ENCODE peak calls at places on chromosomes 12 and 14, in ten cellular contexts. E, U, B, G, C, Q, K, D, S and A are unnamed samples.

GRCh38 chr12:89179983-89180382 is 172.3 kb downstream of the DUSP6 start:
- DNase-seq in E (no peak), U (no peak), B (peak), G (peak), C (peak), Q (peak), K (peak), D (no peak), S (no peak), A (no peak)

GRCh38 chr14:81246561-81247270 is 26.0 kb upstream of the GTF2A1 start:
- DNase-seq in E (no peak), U (no peak), B (no peak), G (no peak), C (no peak), Q (peak), K (no peak), D (no peak), S (no peak), A (no peak)

GRCh38 chr12:104747956-104748355 is 210.1 kb downstream of the SLC41A2 start:
- DNase-seq in E (no peak), U (no peak), B (no peak), G (no peak), C (no peak), Q (no peak), K (no peak), D (no peak), S (no peak), A (no peak)

GRCh38 chr12:121892673-121893561 is 4.3 kb downstream of the PSMD9 start:
- DNase-seq in E (no peak), U (no peak), B (no peak), G (no peak), C (no peak), Q (no peak), K (no peak), D (no peak), S (no peak), A (no peak)

GRCh38 chr12:65670775-65671174 is 153.5 kb upstream of the HMGA2 start:
- DNase-seq in E (no peak), U (no peak), B (no peak), G (no peak), C (no peak), Q (no peak), K (no peak), D (no peak), S (no peak), A (no peak)

GRCh38 chr12:68963456-68963859 is 30.5 kb upstream of the CPM start:
- DNase-seq in E (no peak), U (no peak), B (no peak), G (no peak), C (peak), Q (no peak), K (no peak), D (no peak), S (no peak), A (no peak)

GRCh38 chr12:93176166-93176565 is 201.6 kb upstream of the NUDT4 start:
- DNase-seq in E (no peak), U (no peak), B (no peak), G (no peak), C (no peak), Q (no peak), K (peak), D (no peak), S (no peak), A (no peak)

GRCh38 chr12:101642115-101643067 is 47.6 kb downstream of the MYBPC1 start:
- DNase-seq in E (no peak), U (peak), B (peak), G (peak), C (no peak), Q (no peak), K (peak), D (no peak), S (peak), A (no peak)

GRCh38 chr14:27427796-27428195 is 830.0 kb upstream of the NOVA1 start:
- DNase-seq in E (no peak), U (no peak), B (no peak), G (no peak), C (peak), Q (no peak), K (peak), D (no peak), S (no peak), A (no peak)

GRCh38 chr14:93285048-93285447 is 47.8 kb downstream of the BTBD7 start:
- DNase-seq in E (no peak), U (peak), B (no peak), G (no peak), C (no peak), Q (no peak), K (peak), D (no peak), S (no peak), A (no peak)

GRCh38 chr12:68240079-68240478 is 13.3 kb downstream of the IL22 start:
- DNase-seq in E (no peak), U (no peak), B (no peak), G (no peak), C (peak), Q (peak), K (peak), D (no peak), S (no peak), A (no peak)

GRCh38 chr14:103562385-103563088 is at the start of the genes BAG5 and COA8:
- DNase-seq in E (peak), U (peak), B (peak), G (peak), C (peak), Q (peak), K (peak), D (peak), S (peak), A (peak)

GRCh38 chr14:21723431-21724045 is 49.9 kb upstream of the OR4E1 start:
- DNase-seq in E (peak), U (peak), B (peak), G (peak), C (peak), Q (no peak), K (no peak), D (no peak), S (peak), A (no peak)

GRCh38 chr12:91139981-91140659 is 28.8 kb upstream of the LUM start:
- DNase-seq in E (no peak), U (no peak), B (no peak), G (no peak), C (no peak), Q (peak), K (peak), D (no peak), S (no peak), A (no peak)

GRCh38 chr12:80648866-80649265 is 58.6 kb upstream of the MYF6 start:
- DNase-seq in E (no peak), U (no peak), B (no peak), G (no peak), C (no peak), Q (peak), K (peak), D (no peak), S (no peak), A (no peak)

GRCh38 chr12:75471928-75472865 is 8.4 kb upstream of the GLIPR1 start:
- DNase-seq in E (no peak), U (no peak), B (no peak), G (no peak), C (peak), Q (no peak), K (no peak), D (no peak), S (no peak), A (no peak)

GRCh38 chr14:60724080-60724618 is at the start of gene SIX4:
- DNase-seq in E (no peak), U (peak), B (peak), G (peak), C (peak), Q (peak), K (peak), D (peak), S (peak), A (no peak)

GRCh38 chr14:60721331-60722162 is 2.6 kb downstream of the SIX4 start:
- DNase-seq in E (peak), U (peak), B (peak), G (peak), C (peak), Q (no peak), K (peak), D (peak), S (peak), A (no peak)

GRCh38 chr14:60722163-60722835 is 1.9 kb downstream of the SIX4 start:
- DNase-seq in E (no peak), U (peak), B (peak), G (peak), C (peak), Q (no peak), K (peak), D (no peak), S (peak), A (no peak)

GRCh38 chr14:60722836-60723217 is 1.3 kb downstream of the SIX4 start:
- DNase-seq in E (no peak), U (no peak), B (peak), G (peak), C (no peak), Q (no peak), K (peak), D (no peak), S (no peak), A (no peak)

DNA sequence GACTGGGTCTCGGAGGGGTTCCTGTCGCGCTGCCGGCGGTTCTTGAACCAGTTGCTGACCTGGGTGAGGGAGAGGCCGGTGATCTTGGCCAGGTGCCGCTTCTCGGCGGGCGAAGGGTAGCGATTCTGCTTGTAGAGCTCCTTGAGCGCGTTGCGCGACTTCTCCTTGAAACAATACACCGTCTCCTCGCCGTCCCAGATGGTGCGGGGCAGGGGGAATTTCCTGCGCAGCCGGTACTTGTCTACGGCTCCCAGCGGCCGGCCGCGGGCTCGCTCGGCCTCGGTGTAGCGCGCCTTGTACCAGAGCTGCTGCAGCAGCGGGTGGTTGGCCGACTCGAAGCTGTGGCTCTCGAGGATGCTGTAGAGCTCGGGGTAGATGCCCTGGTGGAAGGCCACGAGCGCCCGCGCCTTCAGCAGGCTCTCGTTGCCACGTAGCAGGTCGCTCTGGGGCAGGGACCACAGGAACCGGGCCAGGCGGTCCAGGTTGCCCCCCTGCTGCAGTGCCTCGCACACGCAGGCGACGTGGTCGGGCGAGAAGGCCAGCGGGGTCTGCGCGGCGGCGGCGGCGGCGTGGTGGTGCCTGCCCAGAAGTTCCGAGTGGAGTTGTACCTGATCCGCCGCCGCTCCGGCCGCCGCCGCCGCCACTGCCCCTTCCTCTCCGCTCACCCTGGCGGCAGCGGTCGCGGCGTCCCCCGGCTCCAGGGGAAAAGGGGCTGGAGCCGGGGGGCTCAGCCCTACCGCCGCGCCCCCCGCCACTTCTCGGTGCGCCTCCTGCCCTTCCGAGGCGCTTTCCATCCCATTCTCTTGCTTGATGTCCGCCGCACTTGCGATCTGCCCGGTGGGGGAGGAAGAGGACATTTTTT is 702 bp downstream of the SIX4 start:
- DNase-seq in E (peak), U (peak), B (peak), G (peak), C (peak), Q (no peak), K (peak), D (peak), S (peak), A (no peak)
- TF ChIP-seq CTCF in E (no peak), U (no peak), B (no peak), G (no peak), C (no peak), Q (no peak), K (no peak), D (no peak), S (peak), A (no peak)

DNA sequence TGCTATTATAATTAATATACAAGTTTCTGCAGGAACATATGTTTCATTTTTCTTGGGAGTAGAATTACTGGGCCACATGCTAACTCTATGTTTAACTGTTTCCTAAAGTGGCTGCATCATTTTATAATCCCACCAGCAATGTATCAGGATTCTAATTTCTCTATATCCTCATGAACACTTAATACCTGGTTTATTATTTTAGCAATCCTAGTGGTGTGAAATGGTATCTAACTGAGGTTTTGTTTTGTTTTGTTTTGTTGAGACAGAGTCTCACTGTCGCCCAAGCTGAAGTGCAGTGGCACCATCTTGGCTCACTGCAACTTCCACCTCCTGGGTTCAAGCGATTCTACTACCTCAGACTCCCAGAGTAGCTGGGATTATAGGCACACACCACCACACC is 6.5 kb downstream of the SPTLC2 start:
- DNase-seq in E (no peak), U (no peak), B (no peak), G (no peak), C (no peak), Q (no peak), K (no peak), D (no peak), S (no peak), A (no peak)
- TF ChIP-seq CTCF in E (no peak), U (no peak), B (no peak), G (no peak), C (no peak), Q (no peak), K (no peak), D (no peak), S (no peak), A (no peak)

GRCh38 chr14:29527286-29527685 is 400.4 kb downstream of the PRKD1 start:
- DNase-seq in E (no peak), U (no peak), B (no peak), G (no peak), C (no peak), Q (no peak), K (no peak), D (no peak), S (no peak), A (no peak)

GRCh38 chr14:29528889-29529288 is 398.8 kb downstream of the PRKD1 start:
- DNase-seq in E (no peak), U (no peak), B (no peak), G (no peak), C (no peak), Q (no peak), K (no peak), D (no peak), S (no peak), A (no peak)

GRCh38 chr14:29529418-29529817 is 398.2 kb downstream of the PRKD1 start:
- DNase-seq in E (no peak), U (no peak), B (peak), G (no peak), C (peak), Q (no peak), K (peak), D (no peak), S (peak), A (no peak)
- TF ChIP-seq CTCF in E (no peak), U (no peak), B (peak), G (peak), C (peak), Q (peak), K (peak), D (no peak), S (peak), A (peak)

GRCh38 chr12:30010071-30011052 is 226.6 kb upstream of the TMTC1 start:
- DNase-seq in E (no peak), U (no peak), B (no peak), G (no peak), C (no peak), Q (no peak), K (peak), D (no peak), S (no peak), A (no peak)

GRCh38 chr12:30016656-30017055 is 232.9 kb upstream of the TMTC1 start:
- DNase-seq in E (no peak), U (no peak), B (no peak), G (no peak), C (no peak), Q (no peak), K (no peak), D (no peak), S (no peak), A (no peak)

GRCh38 chr12:30013051-30013450 is 229.3 kb upstream of the TMTC1 start:
- DNase-seq in E (no peak), U (no peak), B (no peak), G (no peak), C (no peak), Q (no peak), K (no peak), D (no peak), S (peak), A (no peak)

GRCh38 chr12:30019386-30020140 is 235.8 kb upstream of the TMTC1 start:
- DNase-seq in E (no peak), U (no peak), B (no peak), G (no peak), C (no peak), Q (no peak), K (no peak), D (no peak), S (no peak), A (no peak)

DNA sequence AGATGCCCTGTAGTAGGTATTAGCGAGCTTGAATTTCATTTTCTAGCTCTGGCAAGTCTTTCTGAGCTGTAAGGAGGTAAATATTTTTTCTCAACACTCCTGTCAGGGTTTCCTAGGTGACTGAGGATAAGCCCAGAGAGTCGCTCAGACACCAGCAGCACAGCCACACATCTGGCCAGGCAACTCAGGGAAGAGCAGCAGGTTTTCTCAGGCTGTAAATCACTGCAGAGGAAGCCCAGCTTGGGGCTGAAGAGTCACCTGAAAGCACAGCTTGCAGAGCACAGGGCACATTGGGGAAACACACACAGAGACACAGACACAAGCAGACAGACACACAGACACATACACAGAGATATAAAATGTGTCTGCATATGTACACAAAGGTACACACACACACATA is 231.9 kb upstream of the TMTC1 start:
- DNase-seq in E (no peak), U (no peak), B (no peak), G (no peak), C (no peak), Q (no peak), K (peak), D (no peak), S (no peak), A (no peak)
- TF ChIP-seq CTCF in E (no peak), U (no peak), B (no peak), G (no peak), C (no peak), Q (no peak), K (no peak), D (no peak), S (no peak), A (no peak)

GRCh38 chr14:25537846-25538455 is 488.0 kb upstream of the STXBP6 start:
- DNase-seq in E (no peak), U (no peak), B (no peak), G (peak), C (peak), Q (no peak), K (no peak), D (no peak), S (peak), A (peak)
- TF ChIP-seq CTCF in E (no peak), U (no peak), B (no peak), G (peak), C (peak), Q (peak), K (no peak), D (no peak), S (peak), A (peak)